ENCODE peak calls at places on chromosomes 3 and 15, in six cellular contexts. O is brain pericyte, I is NCI-H1092, Z is Ammon's horn, N is activated T-cell treated with anti-CD3 and anti-CD28 coated beads for 24 hours, E is nephron progenitor cell. H is an unnamed sample.

GRCh38 chr3:124428372-124429128 is 301.7 kb upstream of the UMPS start:
- DNase-seq in O (no peak), I (no peak), Z (peak), N (no peak), E (no peak), H (no peak)

GRCh38 chr3:169147246-169148008 is 516.1 kb downstream of the MECOM start:
- DNase-seq in O (no peak), I (peak), Z (no peak), N (no peak), E (peak), H (no peak)

GRCh38 chr3:31754575-31755278 is 222.0 kb downstream of the STT3B start:
- DNase-seq in O (no peak), I (no peak), Z (no peak), N (no peak), E (no peak), H (no peak)

GRCh38 chr3:159787191-159787590 is 201.4 kb upstream of the IL12A start:
- DNase-seq in O (peak), I (no peak), Z (no peak), N (no peak), E (no peak), H (no peak)

GRCh38 chr3:66354561-66354960 is 133.8 kb downstream of the SLC25A26 start:
- DNase-seq in O (no peak), I (no peak), Z (no peak), N (no peak), E (no peak), H (no peak)

GRCh38 chr3:25849641-25850040 is 59.8 kb downstream of the OXSM start:
- DNase-seq in O (no peak), I (no peak), Z (no peak), N (no peak), E (no peak), H (no peak)

GRCh38 chr15:71760852-71761251 is 49.5 kb upstream of the NR2E3 start:
- DNase-seq in O (no peak), I (no peak), Z (no peak), N (no peak), E (no peak), H (no peak)

GRCh38 chr3:97991278-97991652 is 19.0 kb upstream of the RIOX2 start:
- DNase-seq in O (no peak), I (no peak), Z (no peak), N (no peak), E (no peak), H (no peak)

GRCh38 chr3:54783611-54784010 is 144.2 kb downstream of the LRTM1 start:
- DNase-seq in O (no peak), I (no peak), Z (no peak), N (no peak), E (no peak), H (no peak)

GRCh38 chr15:63234479-63234878 is 42.9 kb upstream of the APH1B start:
- DNase-seq in O (no peak), I (no peak), Z (peak), N (no peak), E (no peak), H (no peak)

GRCh38 chr15:49758456-49758855 is 137.6 kb downstream of the DTWD1 start:
- DNase-seq in O (no peak), I (no peak), Z (no peak), N (no peak), E (no peak), H (no peak)

GRCh38 chr3:142976621-142977398 is 13.3 kb upstream of the PAQR9 start:
- DNase-seq in O (peak), I (no peak), Z (peak), N (no peak), E (no peak), H (no peak)

GRCh38 chr15:29668120-29668602 is 154.1 kb downstream of the TJP1 start:
- DNase-seq in O (peak), I (peak), Z (peak), N (peak), E (peak), H (peak)

GRCh38 chr3:49867871-49868321 is 1.8 kb downstream of the CAMKV start:
- DNase-seq in O (no peak), I (no peak), Z (no peak), N (no peak), E (peak), H (no peak)

GRCh38 chr15:69081310-69082004 is 67.0 kb downstream of the NOX5 start:
- DNase-seq in O (no peak), I (no peak), Z (no peak), N (no peak), E (no peak), H (no peak)

GRCh38 chr3:196991581-196992460 is 23.2 kb upstream of the PIGZ start:
- DNase-seq in O (no peak), I (no peak), Z (no peak), N (no peak), E (no peak), H (no peak)

GRCh38 chr3:12507871-12508281 is 23.6 kb downstream of the TSEN2 start:
- DNase-seq in O (peak), I (no peak), Z (no peak), N (no peak), E (peak), H (no peak)

GRCh38 chr15:91852741-91853500 is 587 bp upstream of the SLCO3A1 start:
- DNase-seq in O (no peak), I (peak), Z (peak), N (peak), E (peak), H (peak)

GRCh38 chr3:132380979-132381944 is 36.0 kb upstream of the DNAJC13 start:
- DNase-seq in O (no peak), I (no peak), Z (no peak), N (no peak), E (no peak), H (no peak)

GRCh38 chr3:42007785-42008184 is 45.9 kb upstream of the ULK4 start:
- DNase-seq in O (no peak), I (no peak), Z (no peak), N (no peak), E (no peak), H (no peak)

GRCh38 chr3:194908432-194908966 is 222.8 kb downstream of the FAM43A start:
- DNase-seq in O (no peak), I (no peak), Z (no peak), N (no peak), E (no peak), H (no peak)

GRCh38 chr3:30368978-30369377 is 237.4 kb upstream of the TGFBR2 start:
- DNase-seq in O (no peak), I (no peak), Z (no peak), N (no peak), E (no peak), H (no peak)

GRCh38 chr15:25789616-25790002 is 73.5 kb downstream of the ATP10A start:
- DNase-seq in O (no peak), I (no peak), Z (no peak), N (no peak), E (no peak), H (no peak)

GRCh38 chr3:102299125-102299877 is 135.5 kb upstream of the ZPLD1 start:
- DNase-seq in O (no peak), I (no peak), Z (no peak), N (no peak), E (no peak), H (no peak)

GRCh38 chr3:14138109-14138877 is 13.4 kb downstream of the TMEM43 start:
- DNase-seq in O (no peak), I (no peak), Z (no peak), N (no peak), E (no peak), H (no peak)

GRCh38 chr3:64530434-64531049 is 157.3 kb downstream of the ADAMTS9 start:
- DNase-seq in O (no peak), I (peak), Z (peak), N (no peak), E (peak), H (peak)

GRCh38 chr15:65869954-65870871 is 922 bp downstream of the RAB11A start:
- DNase-seq in O (no peak), I (no peak), Z (peak), N (no peak), E (no peak), H (no peak)

GRCh38 chr3:32278714-32279113 is 40.2 kb downstream of the CMTM8 start:
- DNase-seq in O (no peak), I (no peak), Z (peak), N (no peak), E (no peak), H (no peak)

GRCh38 chr3:107690522-107691138 is 167.9 kb downstream of the BBX start:
- DNase-seq in O (no peak), I (peak), Z (peak), N (no peak), E (no peak), H (peak)

GRCh38 chr15:79192462-79193036 is 90.0 kb upstream of the ANKRD34C start:
- DNase-seq in O (no peak), I (no peak), Z (no peak), N (no peak), E (no peak), H (no peak)

GRCh38 chr15:25739687-25740121 is 123.4 kb downstream of the ATP10A start:
- DNase-seq in O (no peak), I (peak), Z (peak), N (peak), E (no peak), H (no peak)

GRCh38 chr3:41662288-41662687 is 299.6 kb downstream of the ULK4 start:
- DNase-seq in O (no peak), I (no peak), Z (no peak), N (no peak), E (no peak), H (no peak)

GRCh38 chr15:83626171-83626802 is 27.6 kb upstream of the ADAMTSL3 start:
- DNase-seq in O (no peak), I (no peak), Z (no peak), N (no peak), E (no peak), H (no peak)

GRCh38 chr15:38533926-38534325 is 30.7 kb downstream of the RASGRP1 start:
- DNase-seq in O (no peak), I (no peak), Z (no peak), N (no peak), E (no peak), H (no peak)

GRCh38 chr15:82397817-82398216 is 31.8 kb upstream of the GOLGA6L9 start:
- DNase-seq in O (no peak), I (no peak), Z (no peak), N (no peak), E (no peak), H (no peak)

GRCh38 chr3:185503467-185503975 is 4.7 kb upstream of the TMEM41A start:
- DNase-seq in O (no peak), I (no peak), Z (no peak), N (no peak), E (no peak), H (no peak)